ENCODE peak calls at places on chromosomes 4 and X, in eight cellular contexts. W is brain microvascular endothelial cell; B is CD4-positive, alpha-beta T cell; F is heart left ventricle; K is mammary epithelial cell; X is cardiac muscle cell; Y is endodermal cell; Z is foreskin keratinocyte. U is an unnamed sample.

GRCh38 chr4:126458993-126459392 is 1144.2 kb downstream of the FAT4 start:
- DNase-seq in Z (no peak), X (no peak), K (no peak), F (no peak), Y (no peak), W (no peak), B (no peak), U (no peak)

GRCh38 chr4:112973897-112974296 is 75.6 kb upstream of the ANK2 start:
- DNase-seq in W (no peak), Z (no peak), F (no peak), B (no peak), Y (no peak), K (no peak), X (no peak), U (no peak)

GRCh38 chr4:87633239-87633638 is 16.8 kb upstream of the DMP1 start:
- DNase-seq in K (no peak), W (peak), B (no peak), Y (no peak), X (peak), Z (peak), F (no peak), U (no peak)

GRCh38 chr4:13542577-13543042 is 1.7 kb downstream of the NKX3-2 start:
- DNase-seq in K (no peak), X (no peak), Z (no peak), F (no peak), B (no peak), Y (peak), W (no peak), U (peak)

GRCh38 chr4:151434183-151434860 is 25.3 kb downstream of the FHIP1A start:
- DNase-seq in Y (no peak), X (no peak), B (no peak), W (no peak), Z (peak), K (peak), F (no peak), U (no peak)

GRCh38 chrX:71366674-71367256 is 608 bp downstream of the TAF1 start:
- DNase-seq in Y (no peak), Z (no peak), K (peak), X (peak), F (peak), W (peak), B (peak), U (no peak)

GRCh38 chr4:30854566-30854965 is 134.4 kb downstream of the PCDH7 start:
- DNase-seq in F (no peak), B (no peak), Y (no peak), Z (no peak), X (no peak), W (no peak), K (no peak), U (no peak)

GRCh38 chrX:7647826-7648225 is 195.1 kb upstream of the VCX start:
- DNase-seq in W (no peak), X (no peak), Y (no peak), B (no peak), F (no peak), K (no peak), Z (no peak), U (no peak)

GRCh38 chrX:133859336-133859735 is 126.1 kb downstream of the GPC3 start:
- DNase-seq in B (no peak), K (peak), Z (peak), Y (no peak), W (no peak), X (no peak), F (no peak), U (no peak)

GRCh38 chr4:108337923-108338322 is 169.2 kb upstream of the LEF1 start:
- DNase-seq in Z (peak), F (no peak), K (peak), Y (no peak), B (no peak), X (no peak), W (peak), U (no peak)

GRCh38 chr4:26369132-26370036 is 48.6 kb downstream of the RBPJ start:
- DNase-seq in X (no peak), Y (no peak), B (no peak), F (no peak), Z (no peak), W (no peak), K (no peak), U (no peak)

GRCh38 chr4:157674699-157675098 is 454.2 kb downstream of the GRIA2 start:
- DNase-seq in W (no peak), X (no peak), K (no peak), F (no peak), B (no peak), Z (no peak), Y (no peak), U (no peak)

GRCh38 chr4:19194672-19195071 is 1057.0 kb upstream of the SLIT2 start:
- DNase-seq in Z (no peak), F (no peak), W (no peak), K (no peak), X (no peak), Y (peak), B (no peak), U (no peak)

GRCh38 chr4:47213539-47213938 is 182.2 kb downstream of the GABRB1 start:
- DNase-seq in X (no peak), F (no peak), K (no peak), Y (no peak), B (no peak), W (no peak), Z (no peak), U (no peak)

GRCh38 chr4:185912779-185913178 is 100.8 kb upstream of the SORBS2 start:
- DNase-seq in Y (no peak), X (no peak), F (no peak), W (no peak), Z (peak), K (peak), B (no peak), U (no peak)

GRCh38 chr4:924107-925096 is 7.7 kb downstream of the GAK start:
- DNase-seq in K (peak), B (no peak), F (no peak), Y (peak), Z (peak), X (no peak), W (peak), U (no peak)

GRCh38 chr4:69497081-69497480 is 1.4 kb upstream of the UGT2B4 start:
- DNase-seq in Y (no peak), F (no peak), W (peak), K (peak), Z (peak), B (no peak), X (no peak), U (no peak)

GRCh38 chr4:85086721-85087120 is 120.2 kb upstream of the WDFY3 start:
- DNase-seq in B (no peak), Z (no peak), W (no peak), K (no peak), X (no peak), F (no peak), Y (peak), U (no peak)

GRCh38 chrX:8520791-8521190 is 56.2 kb downstream of the VCX3B start:
- DNase-seq in K (peak), Y (no peak), B (no peak), F (no peak), Z (peak), W (no peak), X (no peak), U (no peak)

GRCh38 chrX:150487369-150488094 is 80.9 kb upstream of the MTM1 start:
- DNase-seq in Z (no peak), Y (no peak), W (no peak), F (no peak), X (no peak), K (no peak), B (no peak), U (no peak)

GRCh38 chr4:2797545-2798305 is 4.8 kb downstream of the SH3BP2 start:
- DNase-seq in W (no peak), X (no peak), Y (no peak), F (peak), B (peak), K (no peak), Z (no peak), U (peak)

GRCh38 chrX:113950081-113950678 is 633.7 kb upstream of the HTR2C start:
- DNase-seq in X (no peak), Z (no peak), W (no peak), Y (no peak), B (no peak), K (no peak), F (no peak), U (no peak)

DNA sequence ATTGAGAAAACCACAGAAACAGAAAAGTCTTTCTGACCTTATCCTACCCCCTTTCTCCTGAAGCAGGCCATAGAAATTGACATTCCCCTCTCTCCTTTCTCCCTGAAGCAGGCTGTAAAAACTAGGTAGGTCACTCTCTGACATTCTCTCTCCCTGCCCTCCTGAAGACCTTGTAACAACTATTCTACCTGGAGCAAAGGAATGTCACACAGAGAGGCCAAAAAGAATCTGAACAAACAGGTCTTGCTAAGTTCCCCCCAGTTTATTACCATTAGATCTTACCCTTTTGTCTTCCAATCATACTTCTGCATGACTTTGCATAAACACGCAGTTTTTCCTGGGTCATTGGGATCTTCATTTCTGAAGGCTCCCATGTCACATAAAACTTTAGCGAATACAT is 198.3 kb upstream of the GYPA start:
- DNase-seq in W (no peak), K (no peak), Z (no peak), F (no peak), B (no peak), X (no peak), Y (peak), U (no peak)
- H3K27ac ChIP-seq in W (no peak), K (no peak), Z (no peak), F (no peak), B (no peak), X (no peak), Y (no peak), U (no peak)

DNA sequence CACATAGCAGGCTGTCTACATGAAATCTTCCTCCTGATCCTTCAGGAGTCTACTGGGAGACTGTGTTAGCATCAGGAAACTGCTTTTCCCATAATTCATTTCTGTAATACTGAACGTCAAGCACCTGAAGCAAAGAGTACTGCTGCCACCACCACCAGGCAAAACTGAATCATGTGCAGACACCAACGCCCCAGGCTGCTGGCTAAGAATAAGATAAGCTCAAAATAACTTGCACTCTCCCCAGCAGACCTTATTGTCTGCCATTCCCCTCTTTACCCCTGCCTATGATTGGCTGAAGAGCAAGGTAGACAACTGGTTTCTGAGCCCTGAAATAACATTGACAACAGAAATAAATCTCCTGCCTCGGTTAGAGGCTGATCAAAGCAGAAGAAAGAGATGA is 70.1 kb downstream of the LHFPL1 start:
- DNase-seq in B (no peak), K (no peak), F (no peak), Z (no peak), X (peak), Y (no peak), W (no peak), U (no peak)
- H3K27ac ChIP-seq in B (no peak), K (no peak), F (no peak), Z (no peak), X (no peak), Y (no peak), W (no peak), U (no peak)

GRCh38 chr4:76569695-76570094 is 134.7 kb downstream of the SHROOM3 start:
- DNase-seq in Z (no peak), Y (no peak), X (no peak), K (no peak), F (no peak), B (no peak), W (no peak), U (no peak)
- H3K27ac ChIP-seq in Z (no peak), Y (peak), X (peak), K (no peak), F (no peak), B (no peak), W (no peak), U (peak)

GRCh38 chr4:143558823-143559756 is 45.6 kb downstream of the SMARCA5 start:
- DNase-seq in F (peak), Z (peak), Y (peak), B (peak), K (peak), W (peak), X (peak), U (peak)
- H3K27ac ChIP-seq in F (peak), Z (no peak), Y (no peak), B (peak), K (no peak), W (no peak), X (no peak), U (peak)

GRCh38 chr4:39932776-39933402 is 44.8 kb downstream of the PDS5A start:
- DNase-seq in Z (no peak), W (no peak), B (no peak), X (no peak), F (no peak), Y (no peak), K (no peak), U (no peak)

GRCh38 chr4:39937683-39938268 is 39.9 kb downstream of the PDS5A start:
- DNase-seq in Z (peak), W (no peak), B (no peak), F (no peak), Y (no peak), K (no peak), X (no peak), U (no peak)

GRCh38 chr4:39936565-39937418 is 40.9 kb downstream of the PDS5A start:
- DNase-seq in B (no peak), W (no peak), X (no peak), K (peak), Y (no peak), F (no peak), Z (peak), U (no peak)

GRCh38 chr4:39931441-39931901 is 46.2 kb downstream of the PDS5A start:
- DNase-seq in W (no peak), Y (no peak), F (no peak), X (peak), B (no peak), K (no peak), Z (no peak), U (no peak)

GRCh38 chr4:39933689-39934590 is 43.8 kb downstream of the PDS5A start:
- DNase-seq in W (peak), F (no peak), Z (no peak), K (no peak), X (peak), B (no peak), Y (no peak), U (no peak)
- H3K27ac ChIP-seq in W (peak), F (no peak), Z (no peak), K (no peak), X (peak), B (no peak), Y (no peak), U (no peak)

DNA sequence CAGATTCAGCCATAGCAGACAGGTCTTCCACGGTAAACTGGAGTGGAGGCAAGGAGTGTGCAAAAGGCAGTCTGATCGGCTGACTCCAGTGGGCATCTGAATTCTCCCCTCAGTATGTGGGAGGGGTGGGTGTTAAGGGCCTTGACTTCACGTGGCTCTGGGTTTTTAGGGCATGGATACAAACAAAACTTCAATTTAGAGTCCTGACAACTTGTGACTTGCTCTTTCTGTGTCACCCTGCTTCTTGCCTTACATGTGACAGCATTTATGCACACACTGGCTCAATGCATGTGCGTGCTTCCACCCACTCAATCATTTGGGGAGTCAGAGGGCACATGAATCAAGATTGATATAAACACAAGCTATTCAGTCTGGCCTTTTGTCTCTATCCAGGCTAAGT is 17.5 kb downstream of the PLP1 start:
- DNase-seq in W (peak), Z (no peak), Y (no peak), X (no peak), F (no peak), K (peak), B (no peak), U (no peak)
- H3K27ac ChIP-seq in W (peak), Z (no peak), Y (peak), X (no peak), F (no peak), K (peak), B (no peak), U (no peak)

GRCh38 chr4:42809419-42810084 is 83.0 kb upstream of the GRXCR1 start:
- DNase-seq in F (no peak), Z (no peak), X (no peak), B (no peak), K (no peak), Y (no peak), W (no peak), U (no peak)

GRCh38 chr4:42806436-42806835 is 86.1 kb upstream of the GRXCR1 start:
- DNase-seq in K (no peak), X (no peak), Z (no peak), B (no peak), Y (no peak), F (no peak), W (no peak), U (no peak)
- H3K27ac ChIP-seq in K (no peak), X (no peak), Z (no peak), B (no peak), Y (no peak), F (no peak), W (no peak), U (no peak)

GRCh38 chrX:41449138-41449537 is 2.0 kb downstream of the NYX start:
- DNase-seq in K (no peak), X (no peak), Y (no peak), W (no peak), F (no peak), Z (no peak), B (no peak), U (no peak)
- H3K27ac ChIP-seq in K (no peak), X (peak), Y (no peak), W (no peak), F (peak), Z (no peak), B (no peak), U (peak)